ENCODE peak calls at places on chromosomes 3 and 15, in six cellular contexts. V, H, I, K, Y and R are unnamed samples.

GRCh38 chr3:67635257-67635656 is 19.2 kb downstream of the SUCLG2 start:
- DNase-seq in V (peak), H (no peak), I (no peak), K (no peak), Y (no peak), R (no peak)

GRCh38 chr15:58062983-58063382 is 2.5 kb downstream of the ALDH1A2 start:
- DNase-seq in V (no peak), H (no peak), I (no peak), K (no peak), Y (no peak), R (no peak)

GRCh38 chr3:52204337-52205073 is 6.5 kb downstream of the ALAS1 start:
- DNase-seq in V (peak), H (no peak), I (no peak), K (no peak), Y (peak), R (no peak)

GRCh38 chr3:29486917-29487316 is 206.0 kb downstream of the RBMS3 start:
- DNase-seq in V (no peak), H (no peak), I (no peak), K (no peak), Y (no peak), R (no peak)

GRCh38 chr3:9059489-9060400 is 96.5 kb upstream of the RAD18 start:
- DNase-seq in V (no peak), H (no peak), I (no peak), K (no peak), Y (no peak), R (no peak)

GRCh38 chr3:50323092-50323600 is 601 bp upstream of the HYAL2 start:
- DNase-seq in V (no peak), H (no peak), I (no peak), K (no peak), Y (no peak), R (no peak)

GRCh38 chr15:29377141-29377540 is 107.5 kb upstream of the NSMCE3 start:
- DNase-seq in V (no peak), H (no peak), I (no peak), K (no peak), Y (no peak), R (no peak)

GRCh38 chr3:170862618-170863374 is 7.2 kb downstream of the RPL22L1 start:
- DNase-seq in V (no peak), H (no peak), I (no peak), K (no peak), Y (no peak), R (no peak)

GRCh38 chr3:47012342-47013230 is 33.1 kb downstream of the NBEAL2 start:
- DNase-seq in V (no peak), H (no peak), I (no peak), K (no peak), Y (peak), R (no peak)

GRCh38 chr3:43023066-43023465 is 44.0 kb downstream of the GASK1A start:
- DNase-seq in V (no peak), H (no peak), I (no peak), K (peak), Y (no peak), R (no peak)

GRCh38 chr3:171829841-171830559 is 13.1 kb upstream of the TMEM212 start:
- DNase-seq in V (peak), H (peak), I (no peak), K (peak), Y (peak), R (peak)

GRCh38 chr15:71237456-71238188 is 122.4 kb downstream of the THSD4 start:
- DNase-seq in V (peak), H (peak), I (no peak), K (no peak), Y (peak), R (no peak)

GRCh38 chr15:89278307-89278706 is 34.5 kb downstream of the FANCI start:
- DNase-seq in V (no peak), H (no peak), I (no peak), K (no peak), Y (no peak), R (no peak)

GRCh38 chr3:124774305-124774673 is 44.0 kb downstream of the UMPS start:
- DNase-seq in V (no peak), H (no peak), I (peak), K (peak), Y (no peak), R (no peak)

GRCh38 chr15:76203346-76203745 is 107.9 kb downstream of the ETFA start:
- DNase-seq in V (no peak), H (no peak), I (no peak), K (no peak), Y (no peak), R (no peak)

GRCh38 chr15:73394782-73395181 is 26.0 kb upstream of the HCN4 start:
- DNase-seq in V (no peak), H (no peak), I (no peak), K (no peak), Y (no peak), R (no peak)

GRCh38 chr15:79475312-79475711 is 43.2 kb downstream of the MINAR1 start:
- DNase-seq in V (peak), H (no peak), I (no peak), K (no peak), Y (no peak), R (no peak)

GRCh38 chr15:75721462-75721922 is 8.8 kb upstream of the CSPG4 start:
- DNase-seq in V (no peak), H (no peak), I (no peak), K (no peak), Y (no peak), R (peak)

GRCh38 chr15:84570164-84570692 is 30.6 kb upstream of the ZSCAN2 start:
- DNase-seq in V (peak), H (peak), I (peak), K (no peak), Y (peak), R (peak)

GRCh38 chr3:56862352-56863062 is 60.8 kb upstream of the ARHGEF3 start:
- DNase-seq in V (peak), H (no peak), I (no peak), K (no peak), Y (no peak), R (no peak)

GRCh38 chr3:9168230-9168629 is 81.2 kb downstream of the SRGAP3 start:
- DNase-seq in V (peak), H (no peak), I (no peak), K (no peak), Y (peak), R (no peak)

GRCh38 chr3:73479325-73479724 is 145.4 kb downstream of the PDZRN3 start:
- DNase-seq in V (no peak), H (no peak), I (no peak), K (no peak), Y (no peak), R (no peak)

GRCh38 chr3:46396129-46396528 is 10.7 kb downstream of the CCR5AS start:
- DNase-seq in V (no peak), H (no peak), I (no peak), K (no peak), Y (no peak), R (no peak)

GRCh38 chr3:184712579-184713355 is 903 bp upstream of the MAGEF1 start:
- DNase-seq in V (no peak), H (no peak), I (no peak), K (no peak), Y (no peak), R (no peak)

GRCh38 chr15:101043011-101043410 is 123.9 kb downstream of the LRRK1 start:
- DNase-seq in V (no peak), H (no peak), I (no peak), K (no peak), Y (no peak), R (no peak)

GRCh38 chr3:170414202-170414663 is 4.4 kb upstream of the CLDN11 start:
- DNase-seq in V (peak), H (peak), I (peak), K (peak), Y (no peak), R (peak)

GRCh38 chr3:194814878-194815357 is 129.2 kb downstream of the FAM43A start:
- DNase-seq in V (no peak), H (no peak), I (no peak), K (no peak), Y (no peak), R (no peak)

GRCh38 chr15:90211440-90212168 is 10.5 kb downstream of the SEMA4B start:
- DNase-seq in V (peak), H (no peak), I (no peak), K (no peak), Y (peak), R (no peak)

GRCh38 chr15:28113426-28114113 is 14.5 kb upstream of the OCA2 start:
- DNase-seq in V (no peak), H (no peak), I (no peak), K (no peak), Y (no peak), R (no peak)

GRCh38 chr3:123100192-123100776 is 33.5 kb downstream of the PDIA5 start:
- DNase-seq in V (no peak), H (no peak), I (no peak), K (no peak), Y (no peak), R (no peak)

GRCh38 chr3:133942761-133943535 is 47.3 kb upstream of the RAB6B start:
- DNase-seq in V (no peak), H (no peak), I (no peak), K (no peak), Y (no peak), R (no peak)

GRCh38 chr15:47292638-47293037 is 424.7 kb upstream of the SEMA6D start:
- DNase-seq in V (no peak), H (no peak), I (no peak), K (no peak), Y (no peak), R (no peak)

GRCh38 chr3:16935766-16936165 is 51.0 kb downstream of the PLCL2 start:
- DNase-seq in V (no peak), H (peak), I (no peak), K (no peak), Y (no peak), R (no peak)

GRCh38 chr15:34213690-34214089 is 3.8 kb upstream of the KATNBL1 start:
- DNase-seq in V (no peak), H (no peak), I (no peak), K (no peak), Y (no peak), R (no peak)

GRCh38 chr3:52682016-52682415 is 3.7 kb downstream of the PBRM1 start:
- DNase-seq in V (peak), H (peak), I (no peak), K (no peak), Y (no peak), R (peak)

GRCh38 chr3:53243165-53243564 is 12.7 kb downstream of the TKT start:
- DNase-seq in V (no peak), H (no peak), I (no peak), K (no peak), Y (no peak), R (peak)

GRCh38 chr3:14765576-14766427 is 53.0 kb upstream of the FGD5 start:
- DNase-seq in V (no peak), H (no peak), I (no peak), K (no peak), Y (no peak), R (peak)

GRCh38 chr3:136788154-136788553 is 30.8 kb upstream of the SLC35G2 start:
- DNase-seq in V (no peak), H (no peak), I (no peak), K (no peak), Y (no peak), R (no peak)
- H3K4me3 ChIP-seq in V (no peak), H (no peak), I (no peak), K (no peak), Y (no peak), R (no peak)

GRCh38 chr3:162704238-162704637 is 1207.6 kb downstream of the OTOL1 start:
- DNase-seq in V (no peak), H (no peak), I (no peak), K (no peak), Y (no peak), R (no peak)
- H3K9ac ChIP-seq in V (no peak), H (no peak), I (no peak), K (no peak), Y (no peak), R (no peak)

DNA sequence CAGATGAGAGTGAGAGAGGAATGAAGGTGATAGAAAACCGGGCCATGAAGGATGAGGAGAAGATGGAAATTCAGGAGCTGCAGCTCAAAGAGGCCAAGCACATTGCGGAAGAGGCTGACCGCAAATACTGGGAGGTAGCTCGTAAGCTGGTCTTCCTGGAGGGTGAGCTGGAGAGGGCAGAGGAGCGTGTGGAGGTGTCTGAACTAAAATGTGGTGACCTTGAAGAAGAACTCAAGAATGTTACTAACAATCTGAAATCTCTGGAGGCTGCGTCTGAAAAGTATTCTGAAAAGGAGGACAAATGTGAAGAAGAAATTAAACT is 88.9 kb downstream of the EOMES start:
- DNase-seq in V (no peak), H (no peak), I (no peak), K (no peak), Y (no peak), R (no peak)
- H3K4me3 ChIP-seq in V (peak), H (no peak), I (no peak), K (no peak), Y (peak), R (no peak)

DNA sequence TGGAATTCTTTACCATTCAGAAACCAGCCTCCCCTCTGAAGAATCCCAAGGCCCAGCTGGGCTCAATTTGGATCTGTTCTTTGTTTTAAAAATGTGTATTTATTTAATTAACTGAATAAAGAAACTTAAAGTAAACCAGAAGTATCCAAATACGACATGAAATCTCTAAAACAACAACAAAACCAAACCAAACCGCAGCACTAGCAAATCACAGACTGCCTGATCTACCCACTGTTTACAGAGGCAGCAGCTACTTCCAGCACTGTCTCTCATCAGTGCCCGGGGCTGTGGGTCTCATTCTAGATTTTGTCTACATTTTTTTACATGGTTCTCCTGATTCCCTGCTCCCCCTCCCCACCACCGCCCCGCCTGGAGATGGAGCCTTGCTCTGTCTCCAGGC is 2.3 kb downstream of the FLNB start:
- DNase-seq in V (no peak), H (no peak), I (no peak), K (no peak), Y (no peak), R (peak)
- H3K9ac ChIP-seq in V (peak), H (no peak), I (no peak), K (peak), Y (peak), R (peak)

GRCh38 chr3:120177151-120177550 is 82.9 kb upstream of the GSK3B start:
- DNase-seq in V (peak), H (no peak), I (no peak), K (peak), Y (no peak), R (peak)
- H3K4me3 ChIP-seq in V (no peak), H (no peak), I (no peak), K (no peak), Y (no peak), R (no peak)

GRCh38 chr3:152496716-152497115 is 228.0 kb downstream of the MBNL1 start:
- DNase-seq in V (no peak), H (no peak), I (no peak), K (no peak), Y (no peak), R (no peak)
- H3K9ac ChIP-seq in V (no peak), H (no peak), I (no peak), K (no peak), Y (no peak), R (no peak)

DNA sequence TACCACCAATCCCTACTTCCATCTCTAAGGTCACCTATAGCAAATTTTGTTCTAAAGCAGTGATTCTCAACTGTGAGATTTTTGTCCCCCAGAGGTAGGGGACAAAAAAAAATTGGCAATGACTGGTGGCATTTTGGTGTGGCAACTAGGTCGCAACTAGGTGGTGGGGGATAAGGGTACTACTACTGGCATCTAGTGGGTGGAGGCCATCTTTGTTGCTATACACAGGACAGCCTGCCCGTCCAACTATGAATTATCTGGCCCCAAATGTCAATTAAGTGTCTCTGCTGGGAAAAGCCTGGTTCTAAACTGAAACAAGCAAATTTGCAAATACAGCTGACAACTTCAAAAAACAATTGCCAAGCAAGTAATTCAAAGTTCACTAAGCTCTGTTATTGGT is 1.4 kb downstream of the MTMR10 start:
- DNase-seq in V (no peak), H (no peak), I (no peak), K (no peak), Y (no peak), R (peak)
- H3K4me3 ChIP-seq in V (peak), H (peak), I (peak), K (peak), Y (peak), R (peak)